ENCODE peak calls at places on chromosomes 4 and X, in six cellular contexts. H is mammary epithelial cell, Q is left lung, L is Caco-2, Y is heart left ventricle, M is gastrocnemius medialis. O is an unnamed sample.

GRCh38 chr4:602559-602942 is 22.8 kb upstream of the PDE6B start:
- DNase-seq in H (peak; percentile 60), Q (peak; percentile 64), L (peak; percentile 72), Y (no peak), M (no peak), O (peak; percentile 87)

GRCh38 chr4:15665738-15666365 is 10.7 kb upstream of the FBXL5 start:
- DNase-seq in H (peak; percentile 95), Q (no peak), L (no peak), Y (no peak), M (no peak), O (no peak)

GRCh38 chr4:73021634-73022033 is 47.9 kb downstream of the COX18 start:
- DNase-seq in H (peak; percentile 34), Q (no peak), L (no peak), Y (no peak), M (no peak), O (peak; percentile 22)

GRCh38 chrX:23817979-23818336 is 35.0 kb downstream of the SAT1 start:
- DNase-seq in H (no peak), Q (no peak), L (no peak), Y (no peak), M (no peak), O (no peak)

GRCh38 chr4:105631818-105632400 is 76.6 kb downstream of the INTS12 start:
- DNase-seq in H (no peak), Q (no peak), L (no peak), Y (no peak), M (no peak), O (no peak)

GRCh38 chr4:92100980-92101379 is 202.8 kb upstream of the GRID2 start:
- DNase-seq in H (no peak), Q (no peak), L (no peak), Y (no peak), M (no peak), O (no peak)

GRCh38 chr4:24809376-24809775 is 14.0 kb downstream of the SOD3 start:
- DNase-seq in H (no peak), Q (no peak), L (no peak), Y (no peak), M (no peak), O (no peak)

GRCh38 chr4:87150498-87151261 is 69.7 kb downstream of the KLHL8 start:
- DNase-seq in H (peak; percentile 64), Q (no peak), L (peak; percentile 42), Y (no peak), M (no peak), O (peak; percentile 39)

GRCh38 chrX:71533850-71534515 is 1.1 kb downstream of the OGT start:
- DNase-seq in H (peak; percentile 52), Q (peak; percentile 44), L (no peak), Y (peak; percentile 52), M (peak; percentile 25), O (no peak)

GRCh38 chr4:150828159-150828558 is 186.9 kb downstream of the LRBA start:
- DNase-seq in H (no peak), Q (no peak), L (no peak), Y (no peak), M (no peak), O (no peak)

GRCh38 chrX:127570276-127570675 is 481.9 kb downstream of the ACTRT1 start:
- DNase-seq in H (no peak), Q (no peak), L (no peak), Y (no peak), M (no peak), O (no peak)

GRCh38 chr4:55729306-55730142 is 90.1 kb upstream of the EXOC1L start:
- DNase-seq in H (no peak), Q (no peak), L (no peak), Y (no peak), M (no peak), O (no peak)

GRCh38 chrX:72029473-72030411 is 102.0 kb downstream of the RTL5 start:
- DNase-seq in H (peak; percentile 77), Q (no peak), L (peak; percentile 38), Y (no peak), M (no peak), O (no peak)

GRCh38 chrX:25976683-25977310 is 161.3 kb upstream of the MAGEB18 start:
- DNase-seq in H (no peak), Q (no peak), L (no peak), Y (no peak), M (no peak), O (no peak)

GRCh38 chr4:152458801-152459302 is 77.0 kb downstream of the FBXW7 start:
- DNase-seq in H (no peak), Q (no peak), L (no peak), Y (no peak), M (no peak), O (no peak)

GRCh38 chr4:82718067-82718935 is 80.3 kb downstream of the SCD5 start:
- DNase-seq in H (no peak), Q (no peak), L (no peak), Y (peak; percentile 49), M (peak; percentile 74), O (no peak)

GRCh38 chr4:3869661-3870566 is 103.7 kb downstream of the ADRA2C start:
- DNase-seq in H (no peak), Q (peak; percentile 16), L (peak; percentile 25), Y (no peak), M (peak; percentile 4), O (no peak)

GRCh38 chr4:70559216-70559830 is 32.7 kb upstream of the AMBN start:
- DNase-seq in H (peak; percentile 34), Q (no peak), L (peak; percentile 53), Y (no peak), M (peak; percentile 16), O (peak; percentile 18)

GRCh38 chrX:33434256-33435092 is 223.1 kb upstream of the DMD start:
- DNase-seq in H (peak; percentile 20), Q (no peak), L (peak; percentile 40), Y (peak; percentile 30), M (peak; percentile 30), O (peak; percentile 52)

GRCh38 chrX:39261446-39262147 is 460.3 kb downstream of the MID1IP1 start:
- DNase-seq in H (peak; percentile 82), Q (no peak), L (no peak), Y (no peak), M (no peak), O (no peak)

GRCh38 chr4:120053916-120054315 is 12.7 kb downstream of the MAD2L1 start:
- DNase-seq in H (no peak), Q (no peak), L (no peak), Y (no peak), M (no peak), O (no peak)

GRCh38 chr4:57199267-57199666 is 89.1 kb upstream of the IGFBP7 start:
- DNase-seq in H (no peak), Q (no peak), L (no peak), Y (no peak), M (no peak), O (no peak)

GRCh38 chr4:8294775-8295174 is 25.2 kb downstream of the HTRA3 start:
- DNase-seq in H (no peak), Q (no peak), L (no peak), Y (no peak), M (no peak), O (no peak)
- H3K4me1 ChIP-seq in H (peaks cover 3% of the 10 kb centered on the region), Q (no peaks in the 10 kb centered on the region), L (no peaks in the 10 kb centered on the region), Y (no peaks in the 10 kb centered on the region), M (no peaks in the 10 kb centered on the region), O (no peaks in the 10 kb centered on the region)

DNA sequence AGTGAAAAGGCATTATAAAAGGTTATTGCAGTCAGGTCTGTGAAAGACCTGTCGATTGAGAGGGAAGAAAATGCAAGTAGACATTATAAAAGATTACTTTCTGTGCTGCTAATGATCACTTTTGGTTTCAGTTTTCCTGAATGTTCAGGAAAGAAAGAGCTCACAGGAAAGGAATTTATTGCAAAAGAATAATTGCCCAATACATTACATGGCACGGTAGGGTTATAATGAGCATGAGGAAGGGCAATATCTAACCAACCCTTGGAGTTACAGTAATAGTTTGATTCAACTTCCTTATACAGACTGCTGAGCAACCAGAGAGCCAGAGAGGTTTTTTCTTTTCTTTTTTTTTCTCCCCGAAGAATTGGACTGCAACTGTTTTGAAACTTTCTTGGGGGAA is 246.9 kb downstream of the C4orf33 start:
- DNase-seq in H (peak; percentile 78), Q (no peak), L (no peak), Y (no peak), M (no peak), O (no peak)
- H3K4me3 ChIP-seq in H (peak overlapping the region; percentile 21), Q (no peak overlapping the region), L (no peak overlapping the region), Y (no peak overlapping the region), M (no peak overlapping the region), O (no peak overlapping the region)

GRCh38 chr4:145884775-145885174 is 53.8 kb downstream of the ZNF827 start:
- DNase-seq in H (no peak), Q (no peak), L (no peak), Y (no peak), M (no peak), O (no peak)
- H3K4me1 ChIP-seq in H (peaks cover 28% of the 10 kb centered on the region), Q (peaks cover 3% of the 10 kb centered on the region), L (no peaks in the 10 kb centered on the region), Y (peaks cover 7% of the 10 kb centered on the region), M (peaks cover 53% of the 10 kb centered on the region), O (peaks cover 12% of the 10 kb centered on the region)

DNA sequence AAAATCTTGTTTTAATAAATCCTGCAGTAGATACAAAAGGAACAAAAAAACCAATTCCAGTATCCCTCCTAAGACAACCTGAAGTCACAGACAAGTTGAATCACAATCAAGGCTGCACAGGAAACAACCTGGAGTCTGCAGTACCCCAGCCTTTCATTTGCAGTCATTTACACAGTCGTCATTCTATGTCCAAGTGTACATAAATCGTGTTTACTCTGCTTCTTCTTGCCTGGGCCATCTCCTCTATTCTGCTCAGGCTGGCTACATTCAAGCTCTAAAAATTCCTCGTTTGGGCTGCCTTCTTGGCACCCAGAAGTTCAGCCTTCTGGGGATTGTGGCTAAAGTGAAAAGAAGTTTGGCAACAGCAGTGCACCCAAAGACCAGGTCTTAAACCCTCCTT is 37.8 kb downstream of the NALF2 start:
- DNase-seq in H (no peak), Q (no peak), L (no peak), Y (no peak), M (no peak), O (no peak)
- H3K4me3 ChIP-seq in H (no peak overlapping the region), Q (no peak overlapping the region), L (no peak overlapping the region), Y (no peak overlapping the region), M (no peak overlapping the region), O (no peak overlapping the region)

GRCh38 chr4:7519638-7520373 is 85.1 kb upstream of the PSAPL1 start:
- DNase-seq in H (no peak), Q (no peak), L (no peak), Y (no peak), M (no peak), O (no peak)
- H3K4me1 ChIP-seq in H (no peaks in the 10 kb centered on the region), Q (no peaks in the 10 kb centered on the region), L (peaks cover 13% of the 10 kb centered on the region), Y (no peaks in the 10 kb centered on the region), M (no peaks in the 10 kb centered on the region), O (no peaks in the 10 kb centered on the region)

DNA sequence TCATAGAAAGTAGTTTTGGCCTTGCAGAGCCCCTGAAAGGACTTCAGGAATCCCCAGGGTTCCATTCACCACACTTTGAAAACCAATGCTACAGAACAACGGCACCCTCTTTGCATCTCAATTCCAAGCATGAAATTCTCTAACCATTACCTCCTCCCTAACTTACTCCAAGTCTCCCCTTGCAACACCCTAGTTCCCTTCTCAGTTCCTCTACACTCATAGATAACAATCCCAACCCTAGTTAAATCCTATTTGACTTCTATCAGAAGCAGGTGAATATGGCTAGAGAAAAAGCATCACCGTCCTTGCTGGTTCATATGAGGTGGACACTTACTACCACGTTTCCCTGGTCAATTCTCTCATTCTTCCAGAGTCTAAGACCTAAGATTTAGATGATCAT is 2.4 kb downstream of the RCHY1 start:
- DNase-seq in H (no peak), Q (no peak), L (no peak), Y (no peak), M (no peak), O (no peak)
- H3K4me3 ChIP-seq in H (peak overlapping the region; percentile 40), Q (no peak overlapping the region), L (peak overlapping the region; percentile 4), Y (peak overlapping the region; percentile 88), M (no peak overlapping the region), O (no peak overlapping the region)

O was measured in iPS DF 6.9.